ENCODE peak calls at places on chromosomes 12 and 14, in nine cellular contexts. T is SK-N-SH, M is suprapubic skin, B is sigmoid colon, E is K562, L is GM12878, N is transverse colon, S is HepG2, U is H1. I is an unnamed sample. For H3K4me1, the result is how much of the 10 kb centered on the place peaks cover.

GRCh38 chr12:108328420-108328819 is 10.7 kb downstream of the CMKLR1 start:
- DNase-seq in T (no peak), B (no peak), M (no peak), E (no peak), L (no peak), N (no peak), U (no peak), S (no peak), I (no peak)

GRCh38 chr14:92982941-92983340 is 60.0 kb downstream of the CHGA start:
- DNase-seq in L (no peak), N (no peak), E (no peak), M (no peak), T (no peak), S (peak), B (no peak), U (no peak), I (no peak)

GRCh38 chr12:99984271-99985128 is at the start of gene ANKS1B:
- DNase-seq in N (peak), L (no peak), B (peak), U (peak), S (no peak), M (no peak), T (peak), E (peak), I (peak)

GRCh38 chr12:34625116-34625515 is 602.8 kb downstream of the ALG10 start:
- DNase-seq in T (no peak), U (no peak), N (no peak), S (peak), L (no peak), E (peak), M (no peak), B (no peak), I (no peak)

GRCh38 chr12:10249690-10250455 is 37.2 kb downstream of the GABARAPL1 start:
- DNase-seq in M (no peak), T (no peak), B (no peak), N (no peak), S (no peak), U (no peak), E (no peak), L (no peak), I (no peak)

GRCh38 chr12:26539131-26539530 is 293.9 kb downstream of the ITPR2 start:
- DNase-seq in S (peak), M (no peak), T (no peak), L (no peak), U (no peak), N (peak), E (no peak), B (no peak), I (no peak)

GRCh38 chr12:75020068-75020557 is 189.5 kb downstream of the KCNC2 start:
- DNase-seq in M (no peak), U (no peak), T (no peak), E (peak), B (no peak), N (no peak), S (no peak), L (no peak), I (no peak)

GRCh38 chr12:97313471-97314190 is 149.0 kb upstream of the RMST start:
- DNase-seq in S (peak), T (no peak), N (no peak), L (no peak), E (no peak), B (no peak), M (no peak), U (no peak), I (no peak)

GRCh38 chr12:13339538-13339937 is 143.0 kb downstream of the EMP1 start:
- DNase-seq in U (no peak), S (peak), B (no peak), E (no peak), L (no peak), M (no peak), N (no peak), T (no peak), I (no peak)

GRCh38 chr12:15883536-15883935 is 1.3 kb downstream of the STRAP start:
- DNase-seq in L (no peak), U (no peak), N (no peak), B (no peak), M (no peak), T (no peak), S (no peak), E (no peak), I (no peak)

GRCh38 chr14:58713677-58714076 is 75.9 kb downstream of the DACT1 start:
- DNase-seq in E (no peak), U (no peak), S (no peak), N (no peak), B (no peak), M (no peak), L (no peak), T (no peak), I (no peak)

GRCh38 chr14:100292776-100293461 is 13.3 kb downstream of the SLC25A29 start:
- DNase-seq in N (peak), S (no peak), M (peak), U (no peak), L (no peak), T (peak), B (no peak), E (no peak), I (no peak)

GRCh38 chr14:66405158-66405557 is 81.0 kb upstream of the CCDC196 start:
- DNase-seq in U (no peak), B (no peak), S (no peak), L (no peak), E (peak), M (no peak), N (no peak), T (no peak), I (no peak)

GRCh38 chr14:27371209-27371608 is 773.4 kb upstream of the NOVA1 start:
- DNase-seq in E (no peak), M (no peak), S (no peak), L (no peak), U (no peak), T (no peak), N (no peak), B (no peak), I (no peak)

GRCh38 chr14:95500772-95501401 is 15.6 kb downstream of the SYNE3 start:
- DNase-seq in B (no peak), U (no peak), M (no peak), E (no peak), S (no peak), N (no peak), T (no peak), L (no peak), I (peak)

GRCh38 chr12:92022093-92022492 is 123.6 kb downstream of the BTG1 start:
- DNase-seq in S (no peak), L (no peak), M (no peak), B (no peak), N (no peak), T (no peak), E (no peak), U (no peak), I (no peak)

GRCh38 chr14:93230539-93230938 is 23.5 kb downstream of the UBR7 start:
- DNase-seq in E (no peak), M (no peak), S (no peak), U (no peak), T (no peak), N (no peak), B (peak), L (no peak), I (no peak)

GRCh38 chr14:83702619-83703018 is 1827.3 kb upstream of the FLRT2 start:
- DNase-seq in T (no peak), M (no peak), L (no peak), N (no peak), B (no peak), E (no peak), S (no peak), U (no peak), I (no peak)

GRCh38 chr12:24661657-24662096 is 287.2 kb downstream of the BCAT1 start:
- DNase-seq in E (peak), T (no peak), N (peak), U (no peak), M (no peak), L (no peak), S (peak), B (peak), I (peak)

GRCh38 chr12:94813314-94813713 is 163.0 kb upstream of the TMCC3 start:
- DNase-seq in N (no peak), L (no peak), M (no peak), E (no peak), U (no peak), T (no peak), B (no peak), S (no peak), I (no peak)

GRCh38 chr12:132533584-132533958 is 43.6 kb downstream of the FBRSL1 start:
- DNase-seq in B (no peak), N (no peak), S (no peak), T (no peak), L (no peak), M (no peak), E (no peak), U (no peak), I (no peak)

GRCh38 chr12:85279449-85280137 is 427 bp upstream of the ALX1 start:
- DNase-seq in N (no peak), B (peak), U (peak), T (peak), E (no peak), S (no peak), L (no peak), M (peak), I (no peak)

GRCh38 chr12:104219361-104219892 is 3.8 kb downstream of the TXNRD1 start:
- DNase-seq in N (no peak), E (peak), B (no peak), L (no peak), S (peak), T (peak), M (no peak), U (no peak), I (no peak)

GRCh38 chr12:15532364-15532977 is 210.2 kb downstream of the PTPRO start:
- DNase-seq in B (no peak), L (peak), S (peak), E (peak), N (peak), T (peak), U (peak), M (no peak), I (no peak)

GRCh38 chr14:54337314-54337713 is 59.5 kb upstream of the CDKN3 start:
- DNase-seq in N (no peak), E (no peak), L (no peak), M (no peak), B (no peak), S (no peak), T (no peak), U (no peak), I (no peak)

GRCh38 chr14:84520711-84521338 is 1009.1 kb upstream of the FLRT2 start:
- DNase-seq in E (no peak), M (no peak), T (no peak), B (no peak), U (no peak), S (no peak), N (no peak), L (no peak), I (no peak)

GRCh38 chr12:88562151-88562550 is 18.1 kb downstream of the KITLG start:
- DNase-seq in M (no peak), T (no peak), L (no peak), S (no peak), E (no peak), B (no peak), U (no peak), N (no peak), I (no peak)

DNA sequence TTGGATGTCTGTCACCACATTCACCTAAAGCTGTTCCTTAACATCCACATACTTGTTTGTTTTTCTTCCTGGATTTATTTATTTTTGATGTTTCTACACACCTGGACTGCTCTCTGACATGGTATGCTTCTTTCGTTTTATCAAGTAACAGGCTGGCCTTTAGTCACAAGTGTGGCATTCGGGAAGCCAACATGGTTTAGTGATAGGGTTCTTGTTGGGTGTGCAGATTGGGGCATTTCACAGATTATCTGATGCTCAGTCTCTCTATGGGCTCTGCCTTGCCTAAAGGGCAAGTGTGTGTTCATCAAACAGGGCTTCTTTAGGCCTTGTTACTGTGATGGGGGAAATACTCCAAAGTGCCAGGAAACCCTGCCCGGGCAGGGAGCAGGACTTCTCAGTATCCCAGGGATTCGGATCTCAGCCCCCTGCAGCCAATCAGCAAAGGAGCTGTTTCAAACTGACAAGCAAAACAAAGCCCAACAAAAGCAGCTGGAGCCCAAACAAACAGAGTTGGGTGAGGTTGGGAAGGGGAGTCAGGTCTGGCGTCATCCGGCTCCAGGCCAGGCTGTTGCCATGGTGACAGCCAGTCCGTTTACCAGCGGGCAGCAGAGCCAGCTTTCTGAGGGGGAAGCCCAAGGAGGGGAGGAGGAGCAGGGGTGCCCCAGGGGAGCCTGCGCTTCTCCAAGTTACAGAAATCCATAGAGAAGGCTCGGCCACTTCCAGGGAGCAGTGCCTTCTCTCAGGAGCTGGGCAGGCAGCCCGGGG is 31.8 kb downstream of the FOS start:
- DNase-seq in S (no peak), E (no peak), N (peak), B (peak), L (no peak), M (peak), U (peak), T (peak), I (peak)
- TF ChIP-seq POLR2AphosphoS5 in S (no peak), E (no peak), N (peak), B (no peak), L (no peak), M (no peak), U (no peak), T (no peak), I (peak)

DNA sequence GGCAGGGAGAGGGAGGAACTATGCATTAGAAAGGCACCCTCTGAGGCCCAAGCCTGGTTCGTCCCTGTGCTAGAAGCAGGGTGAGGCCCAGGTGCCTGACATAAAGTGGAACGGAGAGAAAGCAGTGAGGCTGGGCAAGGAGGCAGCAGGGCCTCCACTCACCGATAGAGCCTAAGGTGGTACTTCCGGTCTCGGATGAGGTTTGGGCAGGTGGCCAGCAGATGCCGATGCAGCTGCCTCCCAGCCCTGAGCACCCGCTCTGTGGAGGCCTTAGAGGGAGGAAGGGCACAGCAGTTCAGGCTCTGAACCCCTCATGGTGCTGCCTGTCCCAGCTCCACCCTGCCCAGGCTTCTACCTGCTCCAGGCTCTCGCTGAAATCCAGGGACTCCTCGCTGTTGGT is 7.1 kb downstream of the RAPGEF3 start:
- DNase-seq in T (peak), B (no peak), N (no peak), U (no peak), M (no peak), E (no peak), L (no peak), S (no peak), I (no peak)
- H3K4me1 ChIP-seq in T (under half), B (under half), N (under half), U (under half), M (half or more), E (under half), L (under half), S (under half), I (under half)

DNA sequence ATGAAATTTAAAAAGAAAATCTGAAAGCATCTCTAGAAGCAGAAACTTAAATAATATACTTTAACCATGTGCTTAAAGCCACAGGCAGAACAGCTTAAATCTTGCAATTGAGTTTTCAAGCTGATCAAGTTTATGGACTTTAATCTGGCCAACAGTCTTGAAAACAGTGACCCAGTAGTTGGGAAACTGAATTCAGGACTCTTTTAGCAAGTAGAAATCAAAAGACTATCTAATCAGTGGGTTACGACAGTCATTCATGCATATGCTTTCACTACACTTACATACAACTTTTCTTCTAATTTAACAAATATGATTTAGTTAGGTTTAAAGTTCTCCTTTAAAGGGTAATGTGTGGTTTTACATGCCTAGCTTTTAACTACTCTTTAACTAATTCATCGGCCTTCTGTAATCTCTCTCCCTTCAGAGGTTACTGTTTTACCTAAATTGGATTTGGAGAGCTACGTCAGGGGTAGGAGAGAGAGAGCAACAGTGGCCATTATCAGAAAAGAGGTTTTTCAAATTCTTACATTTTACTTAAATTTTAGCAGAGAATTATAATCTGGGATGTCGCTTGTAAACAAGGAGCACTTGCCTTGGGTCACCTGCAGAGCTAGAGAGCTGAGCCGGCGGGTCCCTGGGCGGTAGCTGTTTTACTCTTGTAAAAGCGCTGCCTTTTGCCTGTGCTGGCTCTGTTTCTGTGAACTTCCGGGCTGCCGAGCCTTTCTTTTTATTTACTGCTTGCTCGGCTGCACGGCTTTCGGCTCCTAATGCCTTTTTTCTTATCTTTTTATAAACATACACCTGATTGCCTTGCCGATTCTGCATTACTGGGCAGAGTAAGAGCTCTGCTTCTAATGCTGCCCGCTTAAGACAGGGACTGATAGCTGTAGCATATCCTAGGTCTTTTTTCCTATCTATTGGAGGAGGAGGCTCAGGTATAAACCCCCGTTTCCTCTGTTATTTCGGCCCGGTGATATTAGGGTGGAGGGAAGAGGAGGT is 17.4 kb upstream of the LYZ start:
- DNase-seq in B (no peak), S (no peak), N (peak), E (peak), M (no peak), U (peak), L (no peak), T (peak), I (peak)
- TF ChIP-seq EP300 in B (no peak), S (no peak), N (no peak), E (no peak), M (no peak), U (no peak), L (no peak), T (no peak), I (no peak)

GRCh38 chr14:105050551-105050897 is 14.7 kb downstream of the GPR132 start:
- DNase-seq in E (peak), L (no peak), T (peak), B (peak), N (peak), M (no peak), U (no peak), S (peak), I (peak)

GRCh38 chr14:105049753-105050550 is 15.3 kb downstream of the GPR132 start:
- DNase-seq in N (no peak), M (no peak), T (peak), B (no peak), L (no peak), U (no peak), E (no peak), S (no peak), I (no peak)

GRCh38 chr14:105046891-105047282 is 18.3 kb downstream of the GPR132 start:
- DNase-seq in E (no peak), N (no peak), S (no peak), T (no peak), U (no peak), L (no peak), M (no peak), B (no peak), I (no peak)

GRCh38 chr14:105045710-105046326 is 19.4 kb downstream of the GPR132 start:
- DNase-seq in S (peak), T (peak), E (peak), U (peak), L (no peak), N (peak), M (peak), B (peak), I (peak)

GRCh38 chr14:105047283-105048016 is 17.8 kb downstream of the GPR132 start:
- DNase-seq in T (peak), M (no peak), S (no peak), U (no peak), B (peak), N (no peak), E (no peak), L (no peak), I (no peak)
- TF ChIP-seq POLR2AphosphoS5 in T (no peak), M (no peak), S (no peak), U (no peak), B (no peak), N (no peak), E (no peak), L (peak), I (no peak)

GRCh38 chr12:69343885-69344612 is 4.1 kb upstream of the LYZ start:
- DNase-seq in T (no peak), L (no peak), U (no peak), M (no peak), E (no peak), B (no peak), S (no peak), N (no peak), I (no peak)
- H3K4me1 ChIP-seq in T (under half), L (under half), U (under half), M (under half), E (under half), B (under half), S (half or more), N (under half), I (half or more)

DNA sequence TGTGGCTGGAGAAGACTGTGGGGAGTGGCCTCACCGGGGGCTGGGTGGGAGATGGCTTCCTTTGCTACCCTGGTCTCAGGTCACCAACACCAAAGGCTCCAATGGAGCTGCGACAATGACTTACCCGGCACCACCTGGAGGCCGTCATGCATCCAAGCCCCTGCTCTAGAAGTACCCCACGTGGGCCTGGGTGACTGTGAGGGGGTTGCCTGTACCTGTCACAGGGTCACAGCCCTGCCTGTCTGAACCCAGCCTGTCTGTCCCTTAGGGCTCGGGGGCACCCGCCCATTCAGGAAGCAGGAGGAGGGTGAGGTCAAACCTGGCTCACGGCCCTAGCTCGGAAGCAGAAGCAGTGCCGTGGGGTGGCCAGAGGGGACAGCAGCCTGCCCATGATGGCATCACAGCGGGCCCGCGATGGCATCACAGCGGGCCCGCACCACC is 18.9 kb downstream of the ABCB9 start:
- DNase-seq in E (no peak), B (no peak), N (peak), L (no peak), S (no peak), T (no peak), M (no peak), U (no peak), I (peak)
- TF ChIP-seq EP300 in E (no peak), B (no peak), N (no peak), L (no peak), S (no peak), T (no peak), M (no peak), U (no peak), I (no peak)

GRCh38 chr12:62684586-62685295 is 218.1 kb downstream of the MON2 start:
- DNase-seq in L (no peak), T (peak), E (no peak), N (peak), M (peak), U (no peak), S (no peak), B (peak), I (no peak)
- TF ChIP-seq POLR2AphosphoS5 in L (no peak), T (no peak), E (no peak), N (no peak), M (peak), U (no peak), S (no peak), B (no peak), I (no peak)